ENCODE peak calls at places on chromosome 21, in seven cellular contexts. X is hepatic stellate cell; Y is BJ; E is cardiac muscle cell; S is progenitor cell of endocrine pancreas; R is fibroblast of mammary gland; Z is activated CD4-positive, alpha-beta memory T cell treated with anti-CD3 and anti-CD28 coated beads, Interleukin-2, amount 10 ng/mL, durations not matched to agents 7 days and 5 days. L is an unnamed sample.

GRCh38 chr21:44926364-44927101 is 5.8 kb upstream of the ITGB2 start:
- DNase-seq in X (no peak), Y (no peak), E (peak), S (no peak), R (peak), Z (peak), L (no peak)

GRCh38 chr21:42849759-42850412 is 29.5 kb downstream of the WDR4 start:
- DNase-seq in X (no peak), Y (no peak), E (no peak), S (no peak), R (no peak), Z (no peak), L (no peak)

GRCh38 chr21:41232055-41232454 is 64.1 kb downstream of the BACE2 start:
- DNase-seq in X (no peak), Y (no peak), E (no peak), S (no peak), R (peak), Z (no peak), L (no peak)

GRCh38 chr21:27466175-27466574 is 499.3 kb upstream of the ADAMTS5 start:
- DNase-seq in X (no peak), Y (no peak), E (peak), S (no peak), R (no peak), Z (no peak), L (no peak)

GRCh38 chr21:35037384-35038105 is 11.6 kb downstream of the RUNX1 start:
- DNase-seq in X (no peak), Y (no peak), E (no peak), S (no peak), R (no peak), Z (no peak), L (no peak)

GRCh38 chr21:45509566-45510465 is 32.4 kb downstream of the SLC19A1 start:
- DNase-seq in X (no peak), Y (no peak), E (no peak), S (no peak), R (no peak), Z (no peak), L (no peak)

GRCh38 chr21:36615274-36615964 is 83.5 kb upstream of the SIM2 start:
- DNase-seq in X (no peak), Y (no peak), E (no peak), S (no peak), R (no peak), Z (no peak), L (no peak)

GRCh38 chr21:36060159-36060921 is at the start of gene SETD4:
- DNase-seq in X (peak), Y (peak), E (peak), S (peak), R (peak), Z (peak), L (peak)

GRCh38 chr21:42009018-42009830 is 936 bp downstream of the ZBTB21 start:
- DNase-seq in X (peak), Y (no peak), E (peak), S (peak), R (peak), Z (peak), L (no peak)

GRCh38 chr21:17793675-17794123 is 25.5 kb downstream of the C21orf91 start:
- DNase-seq in X (no peak), Y (no peak), E (peak), S (no peak), R (peak), Z (no peak), L (peak)

L was measured in AG04449.